ENCODE peak calls at places on chromosomes 7 and 10, in five cellular contexts. A is neural crest cell, K is HFF-Myc, Q is type B pancreatic cell, W is fibroblast of pulmonary artery. R is an unnamed sample.

GRCh38 chr10:110479710-110480109 is 18.0 kb upstream of the DUSP5 start:
- DNase-seq in A (no peak), K (no peak), Q (no peak), W (no peak), R (no peak)

GRCh38 chr10:132662186-132662920 is 123.6 kb downstream of the NKX6-2 start:
- DNase-seq in A (no peak), K (no peak), Q (no peak), W (no peak), R (no peak)

GRCh38 chr7:6615853-6616555 is 594 bp downstream of the ZNF853 start:
- DNase-seq in A (peak), K (no peak), Q (no peak), W (no peak), R (no peak)

GRCh38 chr10:101879456-101880189 is 36.0 kb upstream of the KCNIP2 start:
- DNase-seq in A (no peak), K (no peak), Q (no peak), W (peak), R (no peak)

GRCh38 chr10:129699722-129700340 is 232.8 kb downstream of the MGMT start:
- DNase-seq in A (no peak), K (no peak), Q (no peak), W (no peak), R (no peak)

GRCh38 chr7:25845341-25845923 is 306.6 kb upstream of the NFE2L3 start:
- DNase-seq in A (no peak), K (no peak), Q (no peak), W (no peak), R (no peak)

GRCh38 chr7:121041516-121042148 is 53.1 kb downstream of the CPED1 start:
- DNase-seq in A (no peak), K (no peak), Q (no peak), W (no peak), R (no peak)

GRCh38 chr10:100739516-100740368 is 5.6 kb upstream of the PAX2 start:
- DNase-seq in A (no peak), K (no peak), Q (no peak), W (no peak), R (no peak)

GRCh38 chr10:101848894-101849351 is 5.3 kb upstream of the KCNIP2 start:
- DNase-seq in A (no peak), K (no peak), Q (peak), W (peak), R (no peak)

GRCh38 chr7:38660427-38661099 is 29.4 kb upstream of the AMPH start:
- DNase-seq in A (peak), K (peak), Q (no peak), W (peak), R (no peak)

GRCh38 chr10:4229106-4229505 is 444.1 kb upstream of the KLF6 start:
- DNase-seq in A (no peak), K (no peak), Q (no peak), W (no peak), R (no peak)

GRCh38 chr7:37832194-37832593 is 16.2 kb upstream of the NME8 start:
- DNase-seq in A (no peak), K (no peak), Q (no peak), W (peak), R (no peak)

GRCh38 chr7:100629117-100629711 is 12.1 kb downstream of the TFR2 start:
- DNase-seq in A (peak), K (no peak), Q (no peak), W (peak), R (no peak)

GRCh38 chr10:99659031-99659867 is at the start of gene ENTPD7:
- DNase-seq in A (peak), K (peak), Q (peak), W (peak), R (peak)

GRCh38 chr10:86281396-86281795 is 85.2 kb downstream of the GRID1 start:
- DNase-seq in A (no peak), K (no peak), Q (no peak), W (no peak), R (no peak)

GRCh38 chr7:104627516-104627915 is 299.1 kb downstream of the LHFPL3 start:
- DNase-seq in A (peak), K (no peak), Q (no peak), W (peak), R (no peak)

GRCh38 chr7:94380264-94380663 is 14.4 kb upstream of the COL1A2 start:
- DNase-seq in A (no peak), K (no peak), Q (no peak), W (no peak), R (no peak)

GRCh38 chr7:2451171-2452073 is 24.8 kb downstream of the GRIFIN start:
- DNase-seq in A (peak), K (peak), Q (peak), W (peak), R (peak)

GRCh38 chr7:28804990-28805389 is 153.1 kb downstream of the TRIL start:
- DNase-seq in A (no peak), K (peak), Q (no peak), W (peak), R (no peak)

DNA sequence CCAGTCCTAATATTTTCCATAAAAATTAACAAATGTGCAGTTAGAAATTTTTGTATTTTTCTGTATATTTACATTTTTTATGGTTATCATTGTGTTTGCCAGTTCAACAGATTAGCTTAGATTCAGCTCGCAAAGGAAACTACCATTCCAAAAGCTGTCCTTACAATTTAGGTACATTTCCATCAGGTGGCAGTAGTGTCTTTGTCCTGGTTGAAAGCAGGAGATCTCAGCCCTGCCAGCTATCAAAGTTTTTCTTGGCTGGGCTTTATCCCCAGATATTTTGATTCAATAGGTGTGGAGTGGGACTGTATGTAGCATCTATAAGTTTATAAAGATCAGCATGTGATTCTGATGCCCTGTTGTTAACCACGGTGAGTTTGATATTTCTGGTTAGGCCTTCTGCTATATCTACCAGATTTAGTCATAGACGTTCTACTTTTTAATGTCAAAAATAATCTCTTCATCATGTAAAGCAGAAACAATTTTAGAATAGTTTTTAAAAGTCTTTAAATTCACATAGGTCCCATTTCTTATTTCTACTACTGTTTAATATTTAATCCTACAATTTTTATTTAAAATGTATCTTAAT is 15.5 kb upstream of the ICA1 start:
- DNase-seq in A (no peak), K (no peak), Q (no peak), W (no peak), R (no peak)
- TF ChIP-seq CTCF in A (peak), K (no peak), Q (peak), W (no peak), R (peak)

GRCh38 chr10:44966816-44967509 is 7.4 kb downstream of the RASSF4 start:
- DNase-seq in A (no peak), K (no peak), Q (no peak), W (no peak), R (no peak)
- TF ChIP-seq CTCF in A (peak), K (no peak), Q (peak), W (peak), R (peak)

DNA sequence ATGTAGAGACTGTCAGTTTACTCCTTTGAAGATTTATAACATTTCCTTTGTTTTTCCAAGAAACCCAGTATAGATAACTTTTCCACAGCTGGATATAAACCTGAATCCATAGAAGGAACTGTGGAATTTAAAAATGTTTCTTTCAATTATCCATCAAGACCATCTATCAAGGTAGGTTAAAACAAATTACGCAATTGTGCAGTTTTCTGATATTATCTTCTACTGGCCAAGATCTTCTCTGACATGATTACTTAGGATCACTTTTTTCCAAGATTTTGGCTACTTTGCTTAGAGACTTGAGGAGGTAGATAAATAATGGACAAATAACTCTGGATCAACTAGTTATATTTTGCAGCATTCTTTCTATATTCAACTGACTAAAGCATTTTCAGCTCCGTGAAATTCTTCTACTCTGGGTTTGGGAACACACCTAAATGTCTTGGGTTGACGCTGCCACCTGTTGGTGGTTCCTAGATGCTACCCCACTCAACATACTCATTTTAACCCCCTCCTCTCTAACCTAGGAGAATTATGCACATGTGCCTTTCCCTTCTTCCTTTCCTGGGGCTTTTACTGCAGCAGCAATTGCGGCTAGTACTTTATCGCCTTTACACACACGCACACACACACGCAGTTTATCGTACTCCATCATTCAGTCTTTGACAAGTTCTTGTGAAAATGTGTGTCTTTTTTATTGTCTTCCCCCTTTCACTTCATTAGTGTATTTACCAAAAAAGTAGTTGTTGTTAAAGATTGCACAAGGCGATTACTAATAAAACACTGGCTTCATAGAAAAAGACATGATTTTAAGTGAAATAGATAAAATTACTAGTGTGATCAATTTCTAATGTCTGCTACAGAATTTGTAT is 32.7 kb downstream of the ABCB5 start:
- DNase-seq in A (peak), K (no peak), Q (no peak), W (peak), R (no peak)
- TF ChIP-seq CTCF in A (peak), K (peak), Q (peak), W (peak), R (peak)

DNA sequence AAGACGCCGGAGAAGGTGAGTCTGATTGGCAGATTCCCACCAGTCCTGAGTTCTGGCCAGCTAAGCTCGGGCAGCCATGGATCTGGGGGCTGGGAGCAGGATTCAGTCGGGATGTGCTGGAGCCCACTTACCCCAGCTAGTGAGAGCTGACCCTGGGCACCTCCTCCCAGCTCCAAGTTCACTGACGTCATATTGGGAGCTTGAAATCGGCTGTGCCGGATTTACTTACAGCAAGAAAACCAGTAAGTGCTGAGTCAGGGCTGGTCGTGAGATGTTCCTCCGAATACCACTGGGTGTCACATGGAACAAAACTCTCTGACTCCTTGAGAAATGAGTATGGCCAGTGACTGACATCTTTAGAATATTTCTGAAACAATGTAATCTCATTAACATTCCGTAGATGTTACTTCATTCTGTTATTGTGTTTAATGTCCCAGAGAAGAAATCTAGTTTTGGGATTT is 621.2 kb downstream of the SDK1 start:
- DNase-seq in A (peak), K (no peak), Q (no peak), W (peak), R (no peak)
- TF ChIP-seq CTCF in A (peak), K (no peak), Q (peak), W (peak), R (peak)

GRCh38 chr7:82740246-82740848 is 296.8 kb upstream of the CACNA2D1 start:
- DNase-seq in A (peak), K (no peak), Q (no peak), W (peak), R (no peak)
- TF ChIP-seq CTCF in A (peak), K (peak), Q (peak), W (peak), R (peak)

GRCh38 chr10:34746094-34746493 is 69.0 kb downstream of the PARD3 start:
- DNase-seq in A (no peak), K (no peak), Q (no peak), W (no peak), R (no peak)
- TF ChIP-seq CTCF in A (no peak), K (no peak), Q (no peak), W (no peak), R (no peak)

GRCh38 chr10:114501650-114502049 is 97.3 kb upstream of the AFAP1L2 start:
- DNase-seq in A (no peak), K (no peak), Q (no peak), W (no peak), R (no peak)
- TF ChIP-seq CTCF in A (peak), K (no peak), Q (peak), W (no peak), R (no peak)

GRCh38 chr7:115054478-115055122 is 132.7 kb downstream of the MDFIC start:
- DNase-seq in A (no peak), K (no peak), Q (no peak), W (no peak), R (no peak)

GRCh38 chr7:115060095-115060830 is 138.4 kb downstream of the MDFIC start:
- DNase-seq in A (no peak), K (no peak), Q (no peak), W (no peak), R (no peak)

GRCh38 chr7:115059312-115059711 is 137.4 kb downstream of the MDFIC start:
- DNase-seq in A (no peak), K (no peak), Q (no peak), W (peak), R (no peak)

GRCh38 chr7:115052706-115053105 is 130.8 kb downstream of the MDFIC start:
- DNase-seq in A (no peak), K (no peak), Q (no peak), W (no peak), R (no peak)

DNA sequence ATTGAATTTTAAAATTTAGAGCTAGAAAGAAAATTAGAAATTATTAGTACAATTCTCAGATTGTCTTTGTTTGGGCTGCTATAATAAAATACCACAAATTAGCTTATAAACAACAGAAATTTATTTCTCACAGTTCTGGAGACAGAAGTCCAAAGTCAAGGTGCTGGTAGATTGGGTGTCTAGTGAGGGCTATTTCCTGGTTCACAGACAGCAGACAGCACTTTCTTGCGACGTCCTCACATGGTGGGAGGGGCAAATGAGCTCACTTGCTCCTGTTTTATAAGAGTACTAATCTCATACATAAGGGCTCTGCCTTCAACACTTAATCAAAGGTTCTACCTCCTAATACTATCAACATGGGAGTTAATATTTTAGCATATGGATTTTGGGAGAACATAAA is 134.1 kb downstream of the MDFIC start:
- DNase-seq in A (no peak), K (no peak), Q (no peak), W (no peak), R (no peak)
- TF ChIP-seq CTCF in A (no peak), K (no peak), Q (no peak), W (no peak), R (no peak)

R was measured in osteocyte.